ENCODE peak calls at places on chromosomes 5 and 9, in seven cellular contexts. M is IMR-90, X is H9, H is H1, P is trophoblast cell, W is mesenchymal stem cell, G is mesendoderm. Y is an unnamed sample.

GRCh38 chr5:16508730-16509531 is 43.3 kb upstream of the ZNF622 start:
- DNase-seq in M (no peak), X (peak), H (peak), P (peak), W (no peak), G (peak), Y (no peak)

GRCh38 chr9:134627417-134628353 is 13.9 kb upstream of the COL5A1 start:
- DNase-seq in M (no peak), X (peak), H (no peak), P (no peak), W (no peak), G (no peak), Y (no peak)

GRCh38 chr5:124828731-124829130 is 82.3 kb upstream of the ZNF608 start:
- DNase-seq in M (no peak), X (no peak), H (no peak), P (no peak), W (no peak), G (no peak), Y (no peak)

GRCh38 chr9:127162567-127163365 is 40.3 kb upstream of the ANGPTL2 start:
- DNase-seq in M (no peak), X (peak), H (no peak), P (no peak), W (no peak), G (no peak), Y (no peak)

GRCh38 chr9:121350993-121351561 is 19.0 kb downstream of the STOM start:
- DNase-seq in M (peak), X (no peak), H (no peak), P (peak), W (peak), G (no peak), Y (no peak)

GRCh38 chr9:114805670-114806551 is at the start of gene TNFSF15:
- DNase-seq in M (peak), X (peak), H (peak), P (peak), W (peak), G (peak), Y (no peak)

GRCh38 chr5:51961154-51961562 is 577.9 kb downstream of the ISL1 start:
- DNase-seq in M (no peak), X (no peak), H (no peak), P (no peak), W (peak), G (peak), Y (no peak)

GRCh38 chr5:43215073-43215631 is 23.1 kb downstream of the NIM1K start:
- DNase-seq in M (no peak), X (no peak), H (no peak), P (peak), W (peak), G (no peak), Y (no peak)

GRCh38 chr5:13664377-13664776 is 280.1 kb downstream of the DNAH5 start:
- DNase-seq in M (peak), X (no peak), H (no peak), P (peak), W (peak), G (no peak), Y (no peak)

GRCh38 chr5:113546711-113547159 is 33.2 kb downstream of the YTHDC2 start:
- DNase-seq in M (peak), X (no peak), H (no peak), P (peak), W (peak), G (no peak), Y (no peak)

GRCh38 chr5:175690025-175690424 is 32.2 kb downstream of the HRH2 start:
- DNase-seq in M (no peak), X (no peak), H (no peak), P (no peak), W (no peak), G (no peak), Y (no peak)

GRCh38 chr9:37679649-37680402 is 29.1 kb downstream of the FRMPD1 start:
- DNase-seq in M (no peak), X (no peak), H (no peak), P (no peak), W (no peak), G (peak), Y (no peak)

GRCh38 chr9:127185931-127186781 is 63.7 kb upstream of the ANGPTL2 start:
- DNase-seq in M (peak), X (no peak), H (no peak), P (peak), W (peak), G (no peak), Y (no peak)

GRCh38 chr5:151132959-151133358 is 24.6 kb downstream of the ANXA6 start:
- DNase-seq in M (no peak), X (no peak), H (no peak), P (no peak), W (no peak), G (no peak), Y (no peak)

GRCh38 chr5:4189317-4189716 is 593.7 kb downstream of the IRX1 start:
- DNase-seq in M (no peak), X (no peak), H (no peak), P (no peak), W (no peak), G (no peak), Y (no peak)

GRCh38 chr9:13548556-13548955 is 269.1 kb upstream of the MPDZ start:
- DNase-seq in M (no peak), X (no peak), H (no peak), P (no peak), W (no peak), G (no peak), Y (no peak)

DNA sequence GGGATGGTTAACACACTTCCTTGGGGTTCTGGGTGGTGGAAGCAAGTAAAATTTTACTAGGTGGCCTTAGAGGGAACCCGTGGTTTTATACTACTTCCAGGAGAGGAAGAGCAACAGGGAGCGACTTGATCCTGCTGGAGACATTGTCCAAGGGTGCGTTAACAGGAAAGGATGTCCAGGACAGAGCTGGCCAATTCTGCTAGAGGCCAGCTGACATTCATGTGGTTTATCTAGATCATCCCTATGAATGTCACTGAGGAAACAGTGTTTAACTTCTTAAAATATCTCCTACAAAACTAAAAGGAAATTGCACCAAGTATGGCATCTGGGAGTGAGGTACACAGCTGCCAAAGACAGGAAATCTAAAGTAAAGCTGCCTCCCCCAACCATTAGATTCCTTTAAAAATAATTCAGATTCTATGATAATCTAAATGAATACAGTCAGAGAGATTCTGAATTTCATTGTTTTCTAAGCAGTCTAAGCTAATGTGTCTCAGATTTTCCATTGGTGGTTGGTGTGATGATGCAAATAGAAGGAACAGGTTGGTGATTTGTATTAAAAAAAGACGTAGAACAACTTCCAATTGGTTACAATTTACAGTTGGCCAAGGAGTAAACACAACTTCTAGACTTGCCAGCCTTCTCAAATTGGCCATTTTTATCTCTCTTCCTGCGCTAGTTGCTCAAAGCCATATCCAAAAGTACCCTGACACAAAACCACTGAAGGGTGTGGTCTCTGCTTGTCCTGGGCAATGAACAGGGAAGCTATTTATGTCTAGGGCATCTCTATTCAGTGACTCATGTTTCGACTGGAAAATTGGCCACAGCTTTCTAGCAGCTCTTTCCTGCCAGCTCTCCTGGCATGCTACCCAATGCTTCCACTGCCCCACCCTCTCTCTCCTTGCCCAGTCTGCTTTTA is 574.7 kb upstream of the MEF2C start:
- DNase-seq in M (no peak), X (no peak), H (no peak), P (no peak), W (peak), G (no peak), Y (no peak)
- H3K27ac ChIP-seq in M (no peak), X (no peak), H (no peak), P (no peak), W (no peak), G (no peak), Y (no peak)

DNA sequence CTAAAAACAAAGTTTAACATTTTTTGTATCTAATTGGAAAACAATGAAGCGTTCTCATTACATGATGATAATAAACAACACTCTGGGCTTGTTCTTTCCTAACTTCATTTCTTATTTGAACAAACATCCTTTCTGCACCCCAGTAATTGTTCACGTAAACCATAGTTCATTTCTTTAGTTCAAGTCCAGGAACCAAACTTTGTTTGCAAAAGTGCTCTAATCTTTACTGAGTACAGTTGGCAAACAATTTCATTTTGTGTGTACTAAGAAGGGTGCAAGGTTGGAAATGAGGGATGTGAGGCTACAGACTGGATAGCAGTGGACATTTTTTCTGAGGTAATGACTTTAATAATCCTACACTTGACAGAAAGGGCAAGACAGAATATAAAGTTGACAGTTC is 113.5 kb downstream of the NREP start:
- DNase-seq in M (no peak), X (no peak), H (no peak), P (no peak), W (no peak), G (no peak), Y (no peak)
- H3K18ac ChIP-seq in M (no peak), X (no peak), H (no peak), P (no peak), W (no peak), G (no peak), Y (no peak)

GRCh38 chr9:89433826-89434225 is 64.1 kb downstream of the SEMA4D start:
- DNase-seq in M (peak), X (no peak), H (no peak), P (peak), W (peak), G (no peak), Y (no peak)

GRCh38 chr9:89436326-89436725 is 61.6 kb downstream of the SEMA4D start:
- DNase-seq in M (no peak), X (no peak), H (no peak), P (no peak), W (no peak), G (no peak), Y (no peak)

GRCh38 chr9:89436963-89437625 is 60.8 kb downstream of the SEMA4D start:
- DNase-seq in M (no peak), X (no peak), H (no peak), P (peak), W (no peak), G (no peak), Y (no peak)

GRCh38 chr9:89434636-89435314 is 63.1 kb downstream of the SEMA4D start:
- DNase-seq in M (no peak), X (no peak), H (no peak), P (peak), W (no peak), G (peak), Y (no peak)

DNA sequence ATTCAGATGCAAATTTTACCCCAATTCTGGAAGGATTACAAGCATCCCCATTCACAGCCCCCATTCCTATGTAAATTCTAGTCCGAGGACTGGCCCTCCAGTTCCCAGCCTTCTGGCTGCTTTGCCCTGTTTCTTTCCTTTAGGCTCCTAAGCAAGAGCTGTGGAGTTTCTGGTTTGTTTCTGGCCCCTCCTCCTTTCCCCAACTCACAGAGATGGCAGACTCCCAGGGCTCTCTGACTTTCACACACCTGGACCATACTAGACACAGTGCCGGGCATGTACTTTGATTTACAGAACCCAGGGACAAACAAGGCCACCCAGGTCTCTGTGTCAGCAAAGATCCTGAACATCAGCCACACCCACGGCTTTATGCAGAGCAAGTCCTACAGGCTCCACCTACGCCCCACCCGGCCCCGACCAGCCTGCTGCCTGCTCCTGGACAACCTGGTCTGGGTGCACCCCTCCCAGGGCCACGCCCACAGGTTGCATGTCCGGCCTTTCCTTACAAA is 62.5 kb downstream of the SEMA4D start:
- DNase-seq in M (no peak), X (peak), H (peak), P (peak), W (no peak), G (peak), Y (peak)
- H3K27ac ChIP-seq in M (no peak), X (peak), H (peak), P (no peak), W (no peak), G (peak), Y (no peak)

DNA sequence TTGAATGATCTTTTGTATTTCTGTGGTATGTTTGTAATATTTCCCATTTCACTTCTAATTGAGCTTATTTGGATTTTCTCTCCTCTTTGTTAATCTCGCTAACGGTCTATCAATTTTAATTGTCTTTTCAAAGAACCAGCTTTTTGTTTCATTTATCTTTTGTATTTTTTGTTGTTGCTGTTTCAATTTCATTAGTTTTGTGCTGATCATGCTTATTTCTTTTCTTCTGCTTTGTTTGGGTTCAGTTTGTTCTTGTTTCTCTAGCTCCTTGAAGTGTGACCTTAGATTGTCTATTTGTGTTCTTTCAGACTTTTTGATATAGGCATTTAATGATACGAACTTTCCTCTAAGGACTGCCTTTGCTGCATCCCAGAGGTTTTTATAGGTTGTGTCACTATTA is 28.4 kb upstream of the SNCAIP start:
- DNase-seq in M (no peak), X (no peak), H (no peak), P (no peak), W (no peak), G (no peak), Y (no peak)
- H3K18ac ChIP-seq in M (no peak), X (no peak), H (no peak), P (no peak), W (no peak), G (no peak), Y (no peak)

DNA sequence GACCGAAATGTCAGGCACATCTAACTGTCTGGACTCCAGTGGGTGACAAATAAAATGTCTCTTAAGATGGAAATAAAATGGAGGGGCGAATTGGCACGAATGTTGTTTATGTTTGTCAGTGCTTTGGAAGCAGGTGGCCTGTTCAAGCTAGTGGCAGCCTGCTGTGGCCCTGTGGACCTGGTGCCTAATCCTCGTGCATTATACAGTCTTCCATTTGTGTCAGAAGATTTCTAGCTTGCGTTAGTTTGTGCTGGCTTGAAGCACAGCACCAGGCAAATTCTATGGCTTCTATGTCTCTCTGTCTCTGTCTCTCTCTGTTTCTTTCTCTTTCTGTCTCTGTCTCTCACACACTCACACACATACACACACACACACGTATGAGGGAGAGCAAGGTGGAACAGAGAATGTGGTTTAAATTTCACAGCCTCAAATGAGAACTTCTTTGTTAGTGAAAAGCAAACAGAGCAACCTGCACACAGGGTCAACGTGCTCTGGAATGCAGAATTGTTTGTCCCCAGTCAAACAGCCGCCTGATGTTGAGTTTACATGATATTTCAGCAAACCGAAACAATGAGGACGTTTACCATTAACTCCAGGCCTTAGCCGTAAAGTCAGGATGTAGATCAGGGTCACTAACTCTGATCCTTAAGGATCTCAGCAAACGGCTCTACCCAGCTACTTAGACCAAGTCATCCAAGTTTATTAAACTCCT is 39.0 kb upstream of the CD180 start:
- DNase-seq in M (no peak), X (no peak), H (no peak), P (no peak), W (peak), G (no peak), Y (no peak)
- H3K27ac ChIP-seq in M (no peak), X (no peak), H (no peak), P (no peak), W (no peak), G (no peak), Y (no peak)

DNA sequence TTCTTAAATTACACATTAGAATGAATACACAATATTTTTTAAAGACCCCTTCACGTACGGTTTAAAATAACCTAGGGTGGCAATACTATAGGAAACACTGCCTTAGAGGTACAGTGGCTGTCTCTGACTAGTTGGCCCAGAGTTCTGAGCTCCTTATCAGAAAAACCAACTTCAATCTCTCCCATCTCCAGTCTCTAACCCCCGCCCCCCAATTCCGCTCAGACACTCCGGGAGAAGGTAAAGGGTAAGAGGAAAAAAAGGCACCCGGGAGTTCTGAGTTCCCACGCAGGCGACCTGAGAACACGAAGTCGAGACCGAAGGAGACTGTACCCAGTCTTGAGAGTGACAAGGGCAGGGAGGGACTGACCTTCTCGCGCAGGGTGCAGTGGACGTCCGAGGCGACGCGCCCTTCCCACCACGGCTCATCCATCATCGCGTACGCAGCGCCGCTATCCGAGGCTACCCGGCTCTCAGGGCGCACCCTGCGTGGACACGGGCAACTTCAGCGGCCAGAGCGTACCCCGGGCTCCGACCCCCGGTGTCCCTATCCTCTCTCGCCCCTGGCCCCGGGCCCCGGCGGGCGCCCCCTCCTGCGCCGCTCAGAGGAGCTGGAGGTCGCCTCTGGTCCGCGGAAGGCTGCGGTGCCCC is 749 bp downstream of the CCNJL start:
- DNase-seq in M (no peak), X (no peak), H (peak), P (no peak), W (peak), G (peak), Y (no peak)
- H3K18ac ChIP-seq in M (no peak), X (no peak), H (peak), P (peak), W (peak), G (peak), Y (peak)

DNA sequence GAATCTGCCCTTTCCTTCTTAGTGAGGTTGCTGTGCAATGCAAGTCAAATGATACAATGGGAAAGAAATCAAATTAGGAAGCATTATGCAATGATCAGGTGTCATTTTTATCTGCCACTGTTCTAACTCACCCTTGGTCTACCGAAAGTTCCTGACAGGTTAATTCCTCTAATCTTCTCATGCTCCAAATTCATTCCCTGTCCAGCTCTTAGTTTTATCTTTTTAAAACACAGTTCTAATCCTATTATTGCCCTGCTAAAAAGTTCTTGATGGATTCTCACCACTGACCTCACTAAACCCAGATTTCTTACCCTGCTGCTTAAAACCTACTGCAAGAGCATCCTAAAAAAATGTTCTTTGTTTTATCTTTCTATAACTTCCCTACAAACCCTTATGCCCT is 1000.9 kb downstream of the CDH18 start:
- DNase-seq in M (no peak), X (no peak), H (no peak), P (no peak), W (no peak), G (no peak), Y (peak)
- H3K27ac ChIP-seq in M (no peak), X (no peak), H (no peak), P (no peak), W (no peak), G (no peak), Y (peak)

GRCh38 chr9:98719055-98719454 is 10.3 kb upstream of the GABBR2 start:
- DNase-seq in M (no peak), X (no peak), H (no peak), P (no peak), W (no peak), G (no peak), Y (no peak)
- H3K18ac ChIP-seq in M (no peak), X (no peak), H (no peak), P (no peak), W (no peak), G (no peak), Y (no peak)

Y was measured in neuronal stem cell.